ENCODE peak calls at places on chromosomes 5 and 9, in nine cellular contexts. L is sigmoid colon, I is H1, K is NCI-H1417, Y is COR-L47, X is HTR-8/SVneo, B is mucosa of descending colon, V is hepatocyte, H is transverse colon. Z is an unnamed sample.

GRCh38 chr5:170614071-170614490 is 110.3 kb downstream of the KCNIP1 start:
- DNase-seq in L (no peak), I (no peak), K (no peak), Y (no peak), X (no peak), B (no peak), V (no peak), H (no peak), Z (peak)

GRCh38 chr9:132670816-132671371 is 630 bp downstream of the GTF3C4 start:
- DNase-seq in L (peak), I (no peak), K (no peak), Y (peak), X (no peak), B (peak), V (peak), H (peak), Z (peak)

GRCh38 chr9:109110326-109111014 is 9.3 kb downstream of the TMEM245 start:
- DNase-seq in L (no peak), I (no peak), K (no peak), Y (no peak), X (no peak), B (no peak), V (no peak), H (no peak), Z (no peak)

GRCh38 chr5:141855265-141856029 is 22.8 kb downstream of the PCDH1 start:
- DNase-seq in L (no peak), I (no peak), K (peak), Y (peak), X (no peak), B (no peak), V (no peak), H (no peak), Z (peak)

GRCh38 chr5:181053760-181054122 is 13.7 kb downstream of the BTNL9 start:
- DNase-seq in L (no peak), I (no peak), K (no peak), Y (no peak), X (no peak), B (no peak), V (no peak), H (no peak), Z (peak)

GRCh38 chr9:97794666-97795065 is 58.4 kb upstream of the FOXE1 start:
- DNase-seq in L (no peak), I (no peak), K (no peak), Y (no peak), X (no peak), B (no peak), V (no peak), H (no peak), Z (no peak)

GRCh38 chr9:2559212-2560152 is 62.1 kb upstream of the VLDLR start:
- DNase-seq in L (peak), I (no peak), K (no peak), Y (no peak), X (peak), B (no peak), V (peak), H (peak), Z (peak)

GRCh38 chr5:84437673-84438315 is 53.1 kb upstream of the EDIL3 start:
- DNase-seq in L (no peak), I (no peak), K (no peak), Y (no peak), X (peak), B (no peak), V (no peak), H (no peak), Z (no peak)

GRCh38 chr5:171363846-171364245 is 23.8 kb upstream of the NPM1 start:
- DNase-seq in L (no peak), I (no peak), K (no peak), Y (no peak), X (no peak), B (no peak), V (no peak), H (no peak), Z (no peak)

GRCh38 chr9:134858051-134858841 is 22.4 kb upstream of the FCN2 start:
- DNase-seq in L (peak), I (no peak), K (no peak), Y (no peak), X (peak), B (no peak), V (no peak), H (no peak), Z (no peak)

GRCh38 chr9:14793389-14793788 is 70.9 kb upstream of the CER1 start:
- DNase-seq in L (no peak), I (no peak), K (no peak), Y (no peak), X (no peak), B (no peak), V (no peak), H (no peak), Z (no peak)

GRCh38 chr9:112341741-112342140 is 8.3 kb upstream of the PTBP3 start:
- DNase-seq in L (no peak), I (no peak), K (no peak), Y (no peak), X (no peak), B (no peak), V (no peak), H (no peak), Z (no peak)

GRCh38 chr9:20500101-20500500 is 122.2 kb downstream of the MLLT3 start:
- DNase-seq in L (no peak), I (no peak), K (no peak), Y (no peak), X (no peak), B (no peak), V (no peak), H (no peak), Z (no peak)

GRCh38 chr5:1526151-1526631 is 2.4 kb upstream of the LPCAT1 start:
- DNase-seq in L (peak), I (no peak), K (no peak), Y (no peak), X (no peak), B (peak), V (no peak), H (peak), Z (no peak)

GRCh38 chr9:126696764-126697145 is 83.0 kb downstream of the LMX1B start:
- DNase-seq in L (peak), I (no peak), K (no peak), Y (no peak), X (no peak), B (no peak), V (no peak), H (no peak), Z (no peak)

GRCh38 chr5:96629774-96630173 is 32.4 kb upstream of the CAST start:
- DNase-seq in L (no peak), I (no peak), K (peak), Y (no peak), X (peak), B (no peak), V (no peak), H (no peak), Z (peak)

GRCh38 chr5:74567351-74567870 is 73.1 kb downstream of the ENC1 start:
- DNase-seq in L (no peak), I (no peak), K (no peak), Y (no peak), X (no peak), B (no peak), V (peak), H (no peak), Z (no peak)

GRCh38 chr9:110048473-110048975 is 159.4 kb downstream of the C9orf152 start:
- DNase-seq in L (peak), I (peak), K (peak), Y (peak), X (peak), B (peak), V (peak), H (peak), Z (peak)

GRCh38 chr5:88785396-88786216 is 97.4 kb downstream of the MEF2C start:
- DNase-seq in L (peak), I (peak), K (peak), Y (no peak), X (peak), B (no peak), V (peak), H (peak), Z (peak)

GRCh38 chr9:100573655-100574260 is 4.1 kb upstream of the CAVIN4 start:
- DNase-seq in L (no peak), I (no peak), K (no peak), Y (no peak), X (no peak), B (no peak), V (no peak), H (no peak), Z (peak)

GRCh38 chr5:65482727-65483473 is 1.2 kb upstream of the ADAMTS6 start:
- DNase-seq in L (no peak), I (no peak), K (peak), Y (peak), X (peak), B (no peak), V (peak), H (no peak), Z (peak)

GRCh38 chr5:473344-474192 is 30.6 kb downstream of the EXOC3 start:
- DNase-seq in L (peak), I (no peak), K (peak), Y (peak), X (peak), B (peak), V (peak), H (peak), Z (peak)

GRCh38 chr5:127031863-127032232 is 1.5 kb upstream of the MARCHF3 start:
- DNase-seq in L (no peak), I (no peak), K (no peak), Y (no peak), X (peak), B (no peak), V (no peak), H (no peak), Z (peak)

Z was measured in NCI-H69.